ENCODE peak calls at places on chromosomes 13 and 19, in four cellular contexts. One of them, this sample, is unnamed.

GRCh38 chr13:107964356-107964755 is 251.0 kb downstream of the LIG4 start:
- DNase-seq in tibial artery: no peak
- DNase-seq in BJ: no peak
- DNase-seq in OCI-LY7: no peak
- DNase-seq in this sample: no peak

GRCh38 chr19:28063702-28064101 is 1149.2 kb downstream of the UQCRFS1 start:
- DNase-seq in BJ: no peak
- DNase-seq in OCI-LY7: no peak
- DNase-seq in tibial artery: no peak
- DNase-seq in this sample: no peak

GRCh38 chr19:3178973-3179738 is 587 bp downstream of the S1PR4 start:
- DNase-seq in OCI-LY7: peak; percentile 33
- DNase-seq in BJ: no peak
- DNase-seq in tibial artery: no peak
- DNase-seq in this sample: no peak

GRCh38 chr13:77874406-77874805 is 44.2 kb downstream of the EDNRB start:
- DNase-seq in BJ: no peak
- DNase-seq in tibial artery: no peak
- DNase-seq in OCI-LY7: no peak
- DNase-seq in this sample: no peak

GRCh38 chr19:18417250-18418033 is 1.8 kb upstream of the SSBP4 start:
- DNase-seq in BJ: no peak
- DNase-seq in tibial artery: peak; percentile 89
- DNase-seq in OCI-LY7: no peak
- DNase-seq in this sample: peak; percentile 64

GRCh38 chr19:32324631-32325215 is 20.7 kb upstream of the ZNF507 start:
- DNase-seq in BJ: no peak
- DNase-seq in OCI-LY7: no peak
- DNase-seq in tibial artery: no peak
- DNase-seq in this sample: no peak

GRCh38 chr19:19649159-19649558 is 5.7 kb upstream of the GMIP start:
- DNase-seq in OCI-LY7: no peak
- DNase-seq in tibial artery: no peak
- DNase-seq in BJ: no peak
- DNase-seq in this sample: no peak

GRCh38 chr19:1401138-1401888 is at the start of gene GAMT:
- DNase-seq in OCI-LY7: peak; percentile 62
- DNase-seq in BJ: no peak
- DNase-seq in tibial artery: no peak
- DNase-seq in this sample: no peak

GRCh38 chr19:5225486-5226345 is 114.9 kb downstream of the PTPRS start:
- DNase-seq in OCI-LY7: peak; percentile 33
- DNase-seq in tibial artery: no peak
- DNase-seq in BJ: no peak
- DNase-seq in this sample: no peak

GRCh38 chr13:38684714-38685113 is 2.2 kb upstream of the FREM2 start:
- DNase-seq in tibial artery: no peak
- DNase-seq in BJ: no peak
- DNase-seq in OCI-LY7: no peak
- DNase-seq in this sample: no peak

GRCh38 chr13:33644607-33645543 is 173.1 kb upstream of the RFC3 start:
- DNase-seq in tibial artery: no peak
- DNase-seq in BJ: no peak
- DNase-seq in OCI-LY7: no peak
- DNase-seq in this sample: no peak

GRCh38 chr13:110575322-110576069 is 14.0 kb upstream of the RAB20 start:
- DNase-seq in tibial artery: no peak
- DNase-seq in BJ: no peak
- DNase-seq in OCI-LY7: no peak
- DNase-seq in this sample: no peak

GRCh38 chr13:110298566-110299321 is 8.2 kb downstream of the COL4A1 start:
- DNase-seq in OCI-LY7: no peak
- DNase-seq in BJ: no peak
- DNase-seq in tibial artery: no peak
- DNase-seq in this sample: no peak

GRCh38 chr19:11199517-11199916 is 2.2 kb upstream of the KANK2 start:
- DNase-seq in BJ: no peak
- DNase-seq in OCI-LY7: no peak
- DNase-seq in tibial artery: no peak
- DNase-seq in this sample: no peak

GRCh38 chr13:87094646-87095045 is 576.5 kb upstream of the SLITRK5 start:
- DNase-seq in OCI-LY7: no peak
- DNase-seq in BJ: no peak
- DNase-seq in tibial artery: no peak
- DNase-seq in this sample: no peak

GRCh38 chr13:41267106-41267505 is 3.7 kb upstream of the MTRF1 start:
- DNase-seq in BJ: no peak
- DNase-seq in OCI-LY7: no peak
- DNase-seq in tibial artery: no peak
- DNase-seq in this sample: no peak

GRCh38 chr19:11064831-11065303 is 24.4 kb upstream of the LDLR start:
- DNase-seq in tibial artery: no peak
- DNase-seq in OCI-LY7: no peak
- DNase-seq in BJ: no peak
- DNase-seq in this sample: no peak

GRCh38 chr13:50893211-50893852 is 16.3 kb upstream of the RNASEH2B start:
- DNase-seq in OCI-LY7: peak; percentile 93
- DNase-seq in BJ: no peak
- DNase-seq in tibial artery: no peak
- DNase-seq in this sample: no peak

GRCh38 chr13:113110048-113110851 is 4.7 kb downstream of the F7 start:
- DNase-seq in OCI-LY7: no peak
- DNase-seq in tibial artery: no peak
- DNase-seq in BJ: no peak
- DNase-seq in this sample: no peak

GRCh38 chr13:77387607-77388200 is 60.8 kb upstream of the MYCBP2 start:
- DNase-seq in OCI-LY7: no peak
- DNase-seq in tibial artery: peak; percentile 72
- DNase-seq in BJ: no peak
- DNase-seq in this sample: no peak

GRCh38 chr19:29612121-29612520 is 6.0 kb downstream of the POP4 start:
- DNase-seq in tibial artery: no peak
- DNase-seq in BJ: no peak
- DNase-seq in OCI-LY7: no peak
- DNase-seq in this sample: no peak

GRCh38 chr13:101258071-101258470 is 158.2 kb downstream of the NALCN start:
- DNase-seq in tibial artery: no peak
- DNase-seq in BJ: peak; percentile 36
- DNase-seq in OCI-LY7: no peak
- DNase-seq in this sample: no peak

GRCh38 chr13:39406688-39407087 is 196.3 kb downstream of the LHFPL6 start:
- DNase-seq in BJ: no peak
- DNase-seq in tibial artery: no peak
- DNase-seq in OCI-LY7: peak; percentile 14
- DNase-seq in this sample: no peak

GRCh38 chr19:18660051-18660910 is 23.2 kb upstream of the CRTC1 start:
- DNase-seq in OCI-LY7: no peak
- DNase-seq in BJ: no peak
- DNase-seq in tibial artery: peak; percentile 98
- DNase-seq in this sample: no peak

GRCh38 chr19:29858000-29858596 is 46.3 kb downstream of the CCNE1 start:
- DNase-seq in OCI-LY7: peak; percentile 55
- DNase-seq in tibial artery: no peak
- DNase-seq in BJ: no peak
- DNase-seq in this sample: peak; percentile 32

GRCh38 chr13:101416181-101417042 is at the start of gene NALCN:
- DNase-seq in OCI-LY7: no peak
- DNase-seq in tibial artery: peak; percentile 70
- DNase-seq in BJ: no peak
- DNase-seq in this sample: peak; percentile 60

GRCh38 chr13:99796175-99796819 is 175.3 kb downstream of the ZIC5 start:
- DNase-seq in OCI-LY7: peak; percentile 14
- DNase-seq in tibial artery: no peak
- DNase-seq in BJ: no peak
- DNase-seq in this sample: no peak

GRCh38 chr13:49436890-49437289 is 7.0 kb downstream of the CAB39L start:
- DNase-seq in OCI-LY7: peak; percentile 40
- DNase-seq in tibial artery: peak; percentile 69
- DNase-seq in BJ: no peak
- DNase-seq in this sample: peak; percentile 11
- TF ChIP-seq CTCF in OCI-LY7: peak; percentile 49
- TF ChIP-seq CTCF in tibial artery: peak; percentile 59
- TF ChIP-seq CTCF in BJ: peak; percentile 17
- TF ChIP-seq CTCF in this sample: peak; percentile 59

DNA sequence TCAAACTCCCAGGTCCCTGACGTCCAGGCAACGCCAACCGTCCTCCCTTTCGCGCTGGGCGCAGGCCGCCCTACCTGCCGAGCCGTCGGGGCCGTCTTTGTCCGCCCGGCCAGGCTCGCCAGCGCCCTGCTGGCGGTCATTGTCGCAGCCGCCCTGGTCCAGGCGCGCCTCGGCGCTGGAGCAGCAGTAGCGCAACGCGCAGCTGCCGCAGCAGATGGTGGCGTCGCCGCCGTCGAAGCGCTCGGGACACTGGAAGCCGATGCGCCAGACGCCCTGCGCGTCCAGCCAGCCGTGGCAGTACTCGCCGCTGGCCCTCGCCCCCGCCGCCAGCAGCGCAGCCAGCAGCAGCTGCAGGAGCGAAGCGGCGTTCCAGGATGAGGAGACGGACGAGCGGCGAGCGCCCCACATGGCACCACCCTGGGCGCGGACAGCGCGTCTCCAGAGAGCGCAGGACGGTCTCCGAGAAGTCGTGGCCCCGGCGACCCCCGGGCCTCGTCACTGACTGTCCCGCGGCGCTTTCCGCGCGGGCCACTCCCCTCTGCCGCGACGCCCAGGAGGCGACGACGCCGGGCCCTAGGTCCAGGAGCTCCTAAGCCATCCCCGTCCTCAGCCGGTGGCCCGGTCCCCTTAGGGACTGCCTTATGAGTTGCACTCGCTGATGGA is 1.1 kb downstream of the SHISA2 start:
- DNase-seq in tibial artery: no peak
- DNase-seq in OCI-LY7: no peak
- DNase-seq in BJ: no peak
- DNase-seq in this sample: peak; percentile 66
- H3K4me3 ChIP-seq in tibial artery: peak overlapping the region; percentile 49
- H3K4me3 ChIP-seq in OCI-LY7: no peak overlapping the region
- H3K4me3 ChIP-seq in BJ: no peak overlapping the region
- H3K4me3 ChIP-seq in this sample: peak overlapping the region; percentile 57

GRCh38 chr19:55096061-55096701 is 20.5 kb downstream of the EPS8L1 start:
- DNase-seq in OCI-LY7: peak; percentile 19
- DNase-seq in tibial artery: no peak
- DNase-seq in BJ: no peak
- DNase-seq in this sample: no peak

GRCh38 chr19:55099557-55100506 is 17.6 kb downstream of the PPP1R12C start:
- DNase-seq in OCI-LY7: no peak
- DNase-seq in tibial artery: no peak
- DNase-seq in BJ: no peak
- DNase-seq in this sample: no peak

GRCh38 chr19:55101261-55101660 is 16.2 kb downstream of the PPP1R12C start:
- DNase-seq in tibial artery: no peak
- DNase-seq in OCI-LY7: no peak
- DNase-seq in BJ: no peak
- DNase-seq in this sample: no peak

GRCh38 chr19:55097864-55098715 is 19.3 kb downstream of the PPP1R12C start:
- DNase-seq in tibial artery: no peak
- DNase-seq in OCI-LY7: no peak
- DNase-seq in BJ: no peak
- DNase-seq in this sample: no peak

DNA sequence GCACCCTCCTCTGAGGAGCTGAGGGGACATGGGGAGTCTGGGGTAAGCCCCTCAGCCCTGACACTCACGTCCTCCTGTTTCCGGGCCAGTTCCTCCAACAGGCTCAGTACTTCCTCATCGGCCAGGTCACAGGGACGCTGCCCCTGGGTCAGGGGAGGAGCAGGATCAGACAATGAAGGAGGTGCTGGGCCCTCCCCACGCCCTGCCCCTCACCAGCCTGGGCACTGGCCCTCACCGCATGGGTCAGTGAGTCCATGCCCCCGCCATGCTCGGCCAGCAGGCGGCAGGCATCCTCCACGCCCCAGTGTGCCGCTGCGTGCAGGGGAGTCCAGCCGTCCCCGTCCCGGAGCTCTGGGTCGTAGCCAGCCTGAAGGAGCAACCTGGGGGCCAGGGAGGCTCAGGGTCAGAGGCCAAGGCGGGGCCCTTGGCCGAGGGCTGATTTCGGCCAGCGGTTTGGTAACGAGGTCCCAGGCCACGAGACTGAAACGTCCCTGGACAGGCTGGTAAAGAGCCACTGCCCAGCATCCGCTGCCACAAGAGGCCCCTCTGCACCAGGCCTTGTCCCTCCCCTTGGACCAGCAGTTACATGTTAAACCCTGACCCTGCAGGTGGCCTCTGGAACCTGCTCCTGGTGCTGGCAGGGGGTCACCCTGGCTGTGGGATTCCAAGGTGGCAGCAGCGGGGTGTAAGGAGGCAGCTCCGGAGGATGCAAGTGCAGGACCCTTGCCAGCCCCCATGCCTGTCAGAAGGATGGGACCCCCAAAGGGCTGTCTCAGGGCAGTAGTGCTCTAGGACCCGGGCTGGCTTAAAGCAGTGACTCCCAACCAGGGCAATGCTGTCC is 18.5 kb downstream of the PPP1R12C start:
- DNase-seq in tibial artery: no peak
- DNase-seq in BJ: no peak
- DNase-seq in OCI-LY7: no peak
- DNase-seq in this sample: no peak
- TF ChIP-seq CTCF in tibial artery: no peak
- TF ChIP-seq CTCF in BJ: no peak
- TF ChIP-seq CTCF in OCI-LY7: peak; percentile 23
- TF ChIP-seq CTCF in this sample: no peak

GRCh38 chr19:39509233-39509632 is 5.7 kb upstream of the SELENOV start:
- DNase-seq in BJ: no peak
- DNase-seq in OCI-LY7: no peak
- DNase-seq in tibial artery: no peak
- DNase-seq in this sample: no peak

GRCh38 chr19:39506598-39506943 is 7.8 kb downstream of the DLL3 start:
- DNase-seq in tibial artery: no peak
- DNase-seq in OCI-LY7: no peak
- DNase-seq in BJ: no peak
- DNase-seq in this sample: no peak

GRCh38 chr19:39508629-39509028 is 6.3 kb upstream of the SELENOV start:
- DNase-seq in OCI-LY7: no peak
- DNase-seq in tibial artery: no peak
- DNase-seq in BJ: no peak
- DNase-seq in this sample: no peak

GRCh38 chr19:39506944-39507714 is 7.8 kb upstream of the SELENOV start:
- DNase-seq in OCI-LY7: peak; percentile 30
- DNase-seq in BJ: no peak
- DNase-seq in tibial artery: no peak
- DNase-seq in this sample: no peak

DNA sequence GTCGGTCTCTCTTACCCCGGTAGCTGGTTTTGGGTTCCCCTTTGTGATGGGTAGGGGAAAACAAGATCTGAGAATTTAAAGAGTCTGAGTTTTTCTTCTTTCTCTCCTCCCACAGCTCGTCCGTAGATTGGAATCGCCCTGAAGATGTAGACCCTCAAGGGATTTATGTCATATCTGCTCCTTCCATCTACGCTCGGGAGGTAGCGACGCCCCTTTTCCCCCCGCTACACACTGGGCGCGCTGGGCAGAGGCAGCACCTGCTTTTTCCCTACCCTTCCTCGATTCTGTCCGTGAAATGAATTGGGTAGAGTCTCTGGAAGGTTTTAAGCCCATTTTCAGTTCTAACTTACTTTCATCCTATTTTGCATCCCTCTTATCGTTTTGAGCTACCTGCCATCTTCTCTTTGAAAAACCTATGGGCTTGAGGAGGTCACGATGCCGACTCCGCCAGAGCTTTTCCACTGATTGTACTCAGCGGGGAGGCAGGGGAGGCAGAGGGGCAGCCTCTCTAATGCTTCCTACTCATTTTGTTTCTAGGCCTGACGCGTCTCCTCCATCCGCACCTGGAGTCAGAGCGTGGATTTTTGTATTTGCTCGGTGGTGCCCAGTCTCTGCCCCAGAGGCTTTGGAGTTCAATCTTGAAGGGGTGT is 7.1 kb upstream of the SELENOV start:
- DNase-seq in BJ: no peak
- DNase-seq in OCI-LY7: no peak
- DNase-seq in tibial artery: no peak
- DNase-seq in this sample: no peak
- H3K4me3 ChIP-seq in BJ: peak overlapping the region; percentile 53
- H3K4me3 ChIP-seq in OCI-LY7: peak overlapping the region; percentile 64
- H3K4me3 ChIP-seq in tibial artery: peak overlapping the region; percentile 45
- H3K4me3 ChIP-seq in this sample: peak overlapping the region; percentile 40